ENCODE peak calls at places on chromosomes 4 and X, in six cellular contexts. V is IMR-90, I is tibial artery, S is tibial nerve, L is stomach, X is DND-41. O is an unnamed sample.

GRCh38 chr4:13777341-13777740 is 149.8 kb upstream of the BOD1L1 start:
- DNase-seq in V (no peak), I (no peak), S (no peak), L (no peak), X (no peak), O (no peak)

GRCh38 chrX:100687128-100687527 is 43.1 kb downstream of the SRPX2 start:
- DNase-seq in V (no peak), I (no peak), S (no peak), L (no peak), X (no peak), O (no peak)

GRCh38 chr4:110751991-110752390 is 129.1 kb upstream of the PITX2 start:
- DNase-seq in V (no peak), I (no peak), S (no peak), L (no peak), X (no peak), O (no peak)

GRCh38 chr4:2249526-2249991 is 7.6 kb upstream of the HAUS3 start:
- DNase-seq in V (no peak), I (no peak), S (no peak), L (no peak), X (peak; percentile 3), O (no peak)

GRCh38 chr4:174005422-174005821 is 278.0 kb downstream of the FBXO8 start:
- DNase-seq in V (no peak), I (no peak), S (no peak), L (no peak), X (no peak), O (no peak)

GRCh38 chr4:187995322-187996207 is at the start of gene ZFP42:
- DNase-seq in V (no peak), I (no peak), S (no peak), L (no peak), X (no peak), O (no peak)

GRCh38 chr4:95758001-95758400 is 81.9 kb upstream of the PDHA2 start:
- DNase-seq in V (no peak), I (no peak), S (no peak), L (no peak), X (no peak), O (no peak)

GRCh38 chrX:130020661-130021324 is 38.4 kb downstream of the BCORL1 start:
- DNase-seq in V (no peak), I (no peak), S (no peak), L (no peak), X (no peak), O (no peak)

GRCh38 chr4:123250843-123251242 is 145.8 kb upstream of the SPRY1 start:
- DNase-seq in V (peak; percentile 93), I (peak; percentile 36), S (peak; percentile 45), L (no peak), X (no peak), O (peak; percentile 35)

GRCh38 chrX:40127052-40127451 is 29.3 kb upstream of the BCOR start:
- DNase-seq in V (no peak), I (no peak), S (no peak), L (no peak), X (peak; percentile 88), O (no peak)

GRCh38 chr4:6273661-6273990 is 4.0 kb downstream of the WFS1 start:
- DNase-seq in V (no peak), I (no peak), S (no peak), L (no peak), X (no peak), O (no peak)

GRCh38 chr4:21248336-21248735 is 548.1 kb downstream of the PACRGL start:
- DNase-seq in V (no peak), I (no peak), S (no peak), L (no peak), X (no peak), O (no peak)

GRCh38 chr4:107896158-107896645 is 35.1 kb upstream of the CYP2U1 start:
- DNase-seq in V (peak; percentile 97), I (no peak), S (no peak), L (no peak), X (no peak), O (no peak)

GRCh38 chr4:46781434-46782092 is 127.5 kb downstream of the COX7B2 start:
- DNase-seq in V (no peak), I (no peak), S (no peak), L (no peak), X (no peak), O (no peak)

GRCh38 chrX:15301924-15302323 is 13.5 kb downstream of the ASB11 start:
- DNase-seq in V (peak; percentile 41), I (peak; percentile 71), S (peak; percentile 62), L (no peak), X (peak; percentile 10), O (peak; percentile 28)

GRCh38 chr4:128452415-128452814 is 164.8 kb upstream of the PGRMC2 start:
- DNase-seq in V (no peak), I (no peak), S (no peak), L (no peak), X (no peak), O (no peak)

GRCh38 chr4:56861365-56861764 is 39.9 kb upstream of the SPINK2 start:
- DNase-seq in V (peak; percentile 8), I (no peak), S (no peak), L (no peak), X (no peak), O (no peak)

GRCh38 chr4:53529025-53529424 is 62.3 kb downstream of the LNX1 start:
- DNase-seq in V (no peak), I (no peak), S (no peak), L (no peak), X (no peak), O (no peak)

GRCh38 chr4:128787509-128788311 is 21.8 kb upstream of the JADE1 start:
- DNase-seq in V (peak; percentile 74), I (no peak), S (no peak), L (no peak), X (no peak), O (no peak)

GRCh38 chr4:177005801-177006230 is 213.1 kb upstream of the VEGFC start:
- DNase-seq in V (peak; percentile 84), I (no peak), S (no peak), L (no peak), X (peak; percentile 53), O (no peak)

DNA sequence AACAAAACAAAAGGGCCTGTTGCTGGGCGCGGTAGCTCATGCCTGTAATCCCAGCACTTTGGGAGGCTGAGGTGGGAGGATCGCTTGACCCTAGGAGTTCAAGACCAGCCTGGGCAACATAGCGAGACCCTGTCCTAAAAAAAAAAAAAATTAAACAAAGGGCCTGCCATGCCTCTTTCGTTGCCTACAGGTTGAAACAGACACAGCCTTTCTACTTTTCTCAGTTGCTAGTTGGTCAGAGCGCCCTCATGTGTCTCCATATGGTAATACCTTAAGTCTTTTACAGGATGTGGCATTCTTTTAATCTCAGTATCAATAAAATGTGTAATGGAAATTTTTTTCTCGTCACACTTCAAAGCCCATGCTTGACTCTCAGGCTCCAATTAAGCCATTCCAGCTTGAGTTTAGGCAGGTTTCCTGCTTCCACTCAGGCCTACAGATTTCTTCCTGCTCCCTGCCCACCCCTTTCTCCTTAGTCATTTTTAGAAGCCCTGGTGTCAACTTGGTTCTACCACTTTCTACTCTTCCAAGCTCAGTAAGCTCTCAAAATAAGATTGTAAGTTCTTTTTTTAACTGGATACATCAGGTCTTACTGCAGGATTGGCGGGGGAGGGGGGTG is 4.6 kb upstream of the SOWAHD start:
- DNase-seq in V (peak; percentile 24), I (no peak), S (peak; percentile 31), L (no peak), X (peak; percentile 61), O (no peak)
- H3K27ac ChIP-seq in V (no peak overlapping the region), I (no peak overlapping the region), S (no peak overlapping the region), L (no peak overlapping the region), X (peak overlapping the region; percentile 55), O (no peak overlapping the region)

GRCh38 chr4:26860157-26860921 is at the start of gene STIM2:
- DNase-seq in V (peak; percentile 96), I (peak; percentile 94), S (peak; percentile 92), L (peak; percentile 97), X (peak; percentile 98), O (peak; percentile 96)

GRCh38 chr4:26861434-26862186 is 969 bp downstream of the STIM2 start:
- DNase-seq in V (peak; percentile 65), I (peak; percentile 62), S (peak; percentile 46), L (peak; percentile 76), X (peak; percentile 89), O (peak; percentile 76)

GRCh38 chr4:26863512-26863911 is 2.9 kb downstream of the STIM2 start:
- DNase-seq in V (no peak), I (no peak), S (no peak), L (no peak), X (no peak), O (no peak)

GRCh38 chr4:26860922-26861433 is 337 bp downstream of the STIM2 start:
- DNase-seq in V (peak; percentile 44), I (peak; percentile 30), S (no peak), L (peak; percentile 59), X (peak; percentile 61), O (peak; percentile 55)

DNA sequence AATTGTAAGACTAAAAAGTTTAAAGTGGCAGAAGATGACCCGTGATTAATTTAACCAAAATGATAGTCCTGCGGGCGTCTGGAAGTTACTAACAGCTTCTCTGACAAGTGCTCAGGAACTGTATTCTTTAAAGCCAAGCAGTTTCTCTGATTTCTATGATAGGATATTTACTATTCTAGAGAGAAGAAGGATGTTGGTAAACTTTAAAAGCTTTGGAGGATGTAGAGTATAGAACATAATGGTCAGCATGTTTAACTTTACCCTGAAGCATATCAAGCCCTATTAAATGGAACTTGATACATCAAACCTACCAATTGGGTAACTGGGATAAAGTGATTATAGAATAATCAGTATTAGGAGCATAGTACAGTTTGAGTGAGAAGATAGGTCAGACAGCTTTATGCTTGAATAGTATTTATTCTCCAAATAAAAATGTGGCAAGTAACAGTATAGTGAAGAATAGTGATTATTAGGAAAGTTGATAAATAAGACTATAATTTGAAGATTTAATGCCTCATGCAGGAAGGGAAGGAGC is 1.8 kb downstream of the STIM2 start:
- DNase-seq in V (no peak), I (no peak), S (no peak), L (no peak), X (no peak), O (no peak)
- H3K4me1 ChIP-seq in V (peaks cover 8% of the 10 kb centered on the region), I (peaks cover 24% of the 10 kb centered on the region), S (peaks cover 60% of the 10 kb centered on the region), L (peaks cover 74% of the 10 kb centered on the region), X (peaks cover 69% of the 10 kb centered on the region), O (peaks cover 84% of the 10 kb centered on the region)

GRCh38 chr4:100086766-100087431 is 103.4 kb downstream of the DDIT4L start:
- DNase-seq in V (no peak), I (no peak), S (no peak), L (no peak), X (no peak), O (no peak)
- H3K27ac ChIP-seq in V (no peak overlapping the region), I (no peak overlapping the region), S (no peak overlapping the region), L (no peak overlapping the region), X (no peak overlapping the region), O (peak overlapping the region; percentile 33)

GRCh38 chr4:153519677-153520076 is 53.5 kb downstream of the TMEM131L start:
- DNase-seq in V (no peak), I (no peak), S (no peak), L (no peak), X (no peak), O (no peak)

GRCh38 chr4:153518637-153519384 is 52.7 kb downstream of the TMEM131L start:
- DNase-seq in V (peak; percentile 49), I (no peak), S (no peak), L (peak; percentile 38), X (peak; percentile 72), O (no peak)

GRCh38 chr4:153521467-153521866 is 55.3 kb downstream of the TMEM131L start:
- DNase-seq in V (no peak), I (no peak), S (no peak), L (no peak), X (peak; percentile 80), O (no peak)

GRCh38 chr4:153520871-153521329 is 54.7 kb downstream of the TMEM131L start:
- DNase-seq in V (no peak), I (no peak), S (no peak), L (no peak), X (peak; percentile 61), O (no peak)

GRCh38 chr4:153520227-153520626 is 54.1 kb downstream of the TMEM131L start:
- DNase-seq in V (no peak), I (no peak), S (no peak), L (no peak), X (no peak), O (no peak)
- H3K4me1 ChIP-seq in V (peaks cover 6% of the 10 kb centered on the region), I (peaks cover 53% of the 10 kb centered on the region), S (peaks cover 41% of the 10 kb centered on the region), L (peaks cover 62% of the 10 kb centered on the region), X (peaks cover 100% of the 10 kb centered on the region), O (peaks cover 68% of the 10 kb centered on the region)

O was measured in left ventricle myocardium inferior.